ENCODE peak calls at places on chromosome 10, in ten cellular contexts. M, Q, T, V, J, W, D, O, H and L are unnamed samples.

GRCh38 chr10:132865236-132865635 is 77.1 kb downstream of the CFAP46 start:
- DNase-seq in M (peak; percentile 0), D (peak; percentile 52), Q (no peak), W (no peak), O (peak; percentile 27), J (no peak), T (no peak), V (peak; percentile 75), H (no peak), L (no peak)

GRCh38 chr10:86710987-86711236 is 42.6 kb downstream of the LDB3 start:
- DNase-seq in H (no peak), D (no peak), O (no peak), V (no peak), W (no peak), M (no peak), Q (no peak), T (no peak), J (no peak), L (no peak)

GRCh38 chr10:119479048-119479394 is 63.5 kb downstream of the RGS10 start:
- DNase-seq in V (no peak), D (peak; percentile 86), M (no peak), O (no peak), T (no peak), W (no peak), H (no peak), Q (no peak), J (no peak), L (no peak)

GRCh38 chr10:6840766-6841165 is 260.7 kb upstream of the PRKCQ start:
- DNase-seq in H (no peak), O (no peak), V (no peak), D (no peak), Q (no peak), W (no peak), T (no peak), J (no peak), M (no peak), L (no peak)

GRCh38 chr10:35012781-35013180 is 77.4 kb downstream of the CUL2 start:
- DNase-seq in J (no peak), V (no peak), O (no peak), M (no peak), Q (no peak), W (no peak), T (peak; percentile 94), D (no peak), H (no peak), L (no peak)

GRCh38 chr10:5958077-5958476 is 19.3 kb downstream of the IL15RA start:
- DNase-seq in T (no peak), M (no peak), J (no peak), D (no peak), W (no peak), O (no peak), V (no peak), H (no peak), Q (no peak), L (no peak)

GRCh38 chr10:77606751-77607150 is 30.9 kb downstream of the KCNMA1 start:
- DNase-seq in D (peak; percentile 34), V (no peak), W (no peak), T (peak; percentile 22), Q (no peak), H (no peak), O (peak; percentile 68), M (no peak), J (no peak), L (no peak)

GRCh38 chr10:13784067-13784466 is 197.3 kb downstream of the PRPF18 start:
- DNase-seq in J (no peak), O (no peak), H (no peak), Q (no peak), D (no peak), T (peak; percentile 52), M (no peak), V (no peak), W (no peak), L (no peak)

GRCh38 chr10:104580321-104580720 is 60.8 kb upstream of the SORCS3 start:
- DNase-seq in V (no peak), W (no peak), M (no peak), Q (no peak), J (peak; percentile 68), H (no peak), T (no peak), D (no peak), O (no peak), L (no peak)

GRCh38 chr10:46555366-46555712 is 1.1 kb downstream of the GPRIN2 start:
- DNase-seq in D (peak; percentile 64), O (no peak), M (no peak), J (no peak), Q (peak; percentile 8), W (no peak), H (no peak), V (no peak), T (peak; percentile 63), L (no peak)

GRCh38 chr10:794382-794956 is 105.0 kb upstream of the DIP2C start:
- DNase-seq in T (peak; percentile 58), W (no peak), O (no peak), Q (no peak), H (no peak), D (peak; percentile 39), J (no peak), V (no peak), M (no peak), L (no peak)

GRCh38 chr10:65294329-65294728 is 1631.5 kb upstream of the LRRTM3 start:
- DNase-seq in Q (no peak), D (no peak), O (no peak), J (no peak), T (peak; percentile 30), W (no peak), H (no peak), M (no peak), V (no peak), L (no peak)

GRCh38 chr10:5595591-5596590 is 70.5 kb downstream of the ASB13 start:
- DNase-seq in O (no peak), D (no peak), M (no peak), H (no peak), J (no peak), Q (no peak), W (peak; percentile 21), T (no peak), V (no peak), L (no peak)

GRCh38 chr10:122879339-122880273 is at the start of gene FAM24B:
- DNase-seq in D (peak; percentile 98), V (peak; percentile 93), Q (peak; percentile 94), O (peak; percentile 81), H (peak; percentile 92), T (peak; percentile 98), J (peak; percentile 96), W (peak; percentile 88), M (peak; percentile 95), L (peak; percentile 68)
- TF ChIP-seq POLR2AphosphoS5 in D (peak; percentile 66), V (no peak), Q (peak; percentile 97), O (peak; percentile 23), H (peak; percentile 78), T (peak; percentile 86), J (peak; percentile 94), W (peak; percentile 85), M (peak; percentile 47), L (peak; percentile 59)

DNA sequence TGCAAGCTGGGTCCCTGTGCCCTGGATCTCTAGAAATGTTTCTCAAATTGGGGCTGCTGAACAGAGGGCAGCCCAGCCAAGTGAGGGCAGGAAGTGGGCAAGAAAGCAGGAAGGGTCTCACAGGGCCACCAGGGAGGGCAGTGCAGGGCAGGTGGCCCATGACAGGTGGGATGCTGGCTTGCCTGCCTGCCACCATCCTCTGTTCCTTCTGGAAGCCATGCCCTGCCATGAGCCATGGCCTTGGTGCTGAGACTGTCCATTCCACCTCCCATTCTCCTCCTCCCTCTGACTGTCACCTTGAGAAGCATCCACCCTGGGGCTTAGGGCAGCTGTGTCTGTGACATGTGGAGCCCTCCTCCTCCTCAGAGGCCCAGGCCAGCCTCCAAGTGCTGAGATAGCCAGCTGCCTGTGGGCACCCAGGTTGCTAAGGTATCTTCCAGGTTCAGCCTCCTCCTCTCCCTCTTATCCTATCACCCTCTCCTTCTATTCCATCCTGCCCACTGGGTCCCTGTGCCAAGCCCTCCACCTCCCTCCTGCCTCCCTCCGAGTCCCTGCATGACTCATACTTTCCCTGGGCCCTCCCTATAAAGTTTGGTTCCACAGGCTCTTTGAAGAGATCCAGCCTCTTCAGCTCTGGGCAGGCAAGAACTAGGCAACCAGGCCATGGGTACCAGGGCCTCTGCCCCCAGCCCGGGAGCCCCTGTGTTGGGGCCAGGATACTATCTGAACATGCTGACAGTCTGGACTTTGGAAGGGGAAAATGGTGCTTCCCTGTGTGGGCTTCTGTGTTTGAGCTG is 1.3 kb downstream of the VSIR start:
- DNase-seq in D (peak; percentile 96), V (no peak), H (no peak), M (peak; percentile 69), T (no peak), J (no peak), O (no peak), Q (peak; percentile 42), W (peak; percentile 79), L (no peak)
- TF ChIP-seq POLR2AphosphoS5 in D (peak; percentile 91), V (no peak), H (no peak), M (peak; percentile 78), T (no peak), J (peak; percentile 81), O (peak; percentile 30), Q (peak; percentile 66), W (peak; percentile 40), L (no peak)

DNA sequence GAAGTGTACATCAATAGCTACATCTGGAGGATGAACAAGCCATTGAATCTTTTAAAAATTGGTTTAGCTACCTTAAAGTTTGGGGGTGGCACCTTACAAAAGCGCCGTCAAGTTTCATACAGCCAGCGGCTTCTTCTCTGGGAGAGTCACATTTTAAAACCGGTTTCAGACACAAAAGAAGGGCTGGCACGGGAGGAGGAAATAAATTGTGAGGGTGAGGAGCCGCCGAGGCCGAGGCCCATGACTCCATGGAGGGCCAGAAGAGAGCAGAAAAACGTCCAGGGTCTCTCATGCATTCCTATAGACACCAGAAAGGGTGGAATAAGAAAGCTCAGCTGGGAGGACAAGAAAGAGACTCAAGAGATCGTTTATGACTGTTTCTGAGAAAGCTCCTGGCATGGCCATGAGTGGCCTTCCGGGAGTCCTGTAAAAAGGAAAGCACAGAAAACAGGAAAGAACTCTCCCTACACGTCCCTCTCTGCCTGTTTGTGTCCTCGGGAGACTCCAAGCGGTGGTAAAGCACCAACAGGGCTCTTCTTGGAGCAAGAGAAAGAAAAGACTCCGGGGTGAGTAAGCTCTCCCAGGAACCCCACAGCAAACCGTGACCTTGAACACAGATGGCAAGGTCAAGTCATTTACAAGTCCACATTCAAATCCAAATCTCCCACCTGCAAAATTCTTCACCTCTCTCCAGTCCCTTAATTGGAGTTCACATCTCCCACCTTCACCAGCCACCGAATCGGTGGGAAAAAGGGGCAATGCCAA is 1.8 kb downstream of the FRAT2 start:
- DNase-seq in H (peak; percentile 50), M (peak; percentile 59), O (no peak), D (peak; percentile 75), Q (peak; percentile 76), J (no peak), T (peak; percentile 59), V (no peak), W (no peak), L (no peak)
- TF ChIP-seq POLR2AphosphoS5 in H (no peak), M (no peak), O (no peak), D (peak; percentile 36), Q (peak; percentile 64), J (peak; percentile 40), T (no peak), V (no peak), W (no peak), L (no peak)

DNA sequence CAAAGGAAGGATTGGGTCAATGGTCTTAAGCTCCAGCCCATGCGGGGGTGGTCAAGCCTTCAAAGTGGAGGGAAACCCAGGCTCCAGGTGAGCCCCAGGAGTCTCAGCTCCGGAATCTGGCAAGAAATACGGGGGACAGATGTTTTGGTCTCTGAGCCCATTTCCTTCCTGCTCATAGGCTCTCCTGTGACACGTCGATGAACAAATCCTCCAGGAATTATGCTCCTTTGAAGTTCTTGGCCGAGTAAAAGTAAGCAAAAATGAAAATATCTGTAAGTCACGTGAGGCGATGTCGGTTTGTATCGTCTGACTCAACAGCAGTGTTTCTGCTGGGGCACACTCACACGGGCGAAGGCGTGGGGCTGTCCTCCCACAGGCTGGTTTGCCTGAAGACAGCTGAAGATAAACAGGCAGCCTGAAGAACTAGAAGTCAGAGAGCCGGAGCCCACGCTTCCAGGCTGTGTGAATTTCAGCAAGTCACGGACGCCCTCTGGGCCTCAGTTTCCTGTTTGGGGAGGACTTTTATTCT is 52.6 kb upstream of the SMNDC1 start:
- DNase-seq in T (no peak), M (peak; percentile 45), Q (no peak), H (peak; percentile 22), J (no peak), O (no peak), V (no peak), W (peak; percentile 34), D (no peak), L (peak; percentile 56)
- TF ChIP-seq POLR2AphosphoS5 in T (no peak), M (peak; percentile 49), Q (no peak), H (no peak), J (peak; percentile 25), O (no peak), V (no peak), W (peak; percentile 11), D (peak; percentile 74), L (peak; percentile 70)